ENCODE peak calls at places on chromosomes 12 and 14, in six cellular contexts. I is pancreas, H is suprapubic skin, S is cardiac muscle cell, A is GM23338, M is heart right ventricle. K is an unnamed sample.
A peak's percentile ranks its signal among the peaks of the same experiment; 100 is the strongest.

GRCh38 chr12:38411426-38411825 is 94.9 kb downstream of the ALG10B start:
- DNase-seq in I (no peak), M (no peak), A (no peak), S (no peak), H (no peak), K (no peak)

GRCh38 chr12:28104893-28105864 is 85.1 kb upstream of the CCDC91 start:
- DNase-seq in I (no peak), M (no peak), H (no peak), A (no peak), S (no peak), K (no peak)

GRCh38 chr14:59464651-59465569 is at the start of gene GPR135:
- DNase-seq in H (peak; percentile 82), A (peak; percentile 70), M (peak; percentile 56), I (peak; percentile 72), S (peak; percentile 90), K (peak; percentile 88)

GRCh38 chr12:96908170-96908675 is 1.2 kb downstream of the NEDD1 start:
- DNase-seq in S (no peak), H (no peak), A (no peak), M (no peak), I (no peak), K (no peak)

GRCh38 chr14:34043627-34044372 is 92.9 kb upstream of the EGLN3 start:
- DNase-seq in I (no peak), S (no peak), H (no peak), A (peak; percentile 35), M (no peak), K (no peak)

GRCh38 chr12:103800252-103800771 is 40.7 kb downstream of the NT5DC3 start:
- DNase-seq in A (no peak), I (peak; percentile 55), S (peak; percentile 55), H (no peak), M (peak; percentile 17), K (no peak)

GRCh38 chr14:50725761-50726160 is 57.7 kb upstream of the SAV1 start:
- DNase-seq in I (no peak), S (no peak), M (no peak), A (no peak), H (no peak), K (no peak)

GRCh38 chr12:118052324-118053070 is 8.5 kb downstream of the WSB2 start:
- DNase-seq in H (peak; percentile 90), I (peak; percentile 78), M (peak; percentile 83), S (no peak), A (peak; percentile 4), K (peak; percentile 92)

GRCh38 chr12:94994312-94994711 is 9.2 kb downstream of the NDUFA12 start:
- DNase-seq in A (no peak), H (no peak), I (no peak), S (no peak), M (no peak), K (no peak)

GRCh38 chr12:45730842-45731336 is 1.4 kb downstream of the ARID2 start:
- DNase-seq in A (no peak), H (no peak), M (peak; percentile 22), I (peak; percentile 25), S (peak; percentile 47), K (no peak)

GRCh38 chr14:105491366-105492006 is 440 bp downstream of the TEDC1 start:
- DNase-seq in M (peak; percentile 71), H (no peak), I (peak; percentile 57), A (peak; percentile 68), S (no peak), K (no peak)

GRCh38 chr12:21710944-21711343 is 53.3 kb upstream of the LDHB start:
- DNase-seq in I (no peak), A (no peak), H (no peak), S (no peak), M (no peak), K (no peak)

GRCh38 chr14:58699656-58700055 is 61.9 kb downstream of the DACT1 start:
- DNase-seq in A (no peak), M (no peak), H (no peak), I (no peak), S (no peak), K (no peak)

GRCh38 chr12:96047621-96048211 is 12.3 kb upstream of the LTA4H start:
- DNase-seq in I (peak; percentile 35), S (no peak), A (no peak), M (no peak), H (no peak), K (no peak)

GRCh38 chr12:752673-753400 is 458 bp downstream of the WNK1 start:
- DNase-seq in I (peak; percentile 59), H (peak; percentile 84), S (peak; percentile 78), A (peak; percentile 66), M (peak; percentile 45), K (peak; percentile 80)

GRCh38 chr12:69515394-69515793 is 45.2 kb downstream of the FRS2 start:
- DNase-seq in H (no peak), A (no peak), S (peak; percentile 15), M (no peak), I (no peak), K (no peak)

GRCh38 chr14:100891501-100892445 is 11.7 kb downstream of the RTL1 start:
- DNase-seq in M (no peak), H (peak; percentile 54), I (peak; percentile 9), S (no peak), A (no peak), K (no peak)

GRCh38 chr14:58780595-58780994 is 142.8 kb downstream of the DACT1 start:
- DNase-seq in M (no peak), A (no peak), I (no peak), H (no peak), S (no peak), K (no peak)

GRCh38 chr14:65551019-65551643 is 138.6 kb downstream of the FUT8 start:
- DNase-seq in A (no peak), M (no peak), I (no peak), S (no peak), H (no peak), K (no peak)

GRCh38 chr12:117155278-117156060 is 34.8 kb downstream of the FBXO21 start:
- DNase-seq in A (peak; percentile 100), M (peak; percentile 46), H (peak; percentile 80), I (peak; percentile 63), S (peak; percentile 89), K (peak; percentile 65)

GRCh38 chr12:40505327-40505726 is 186.9 kb upstream of the CNTN1 start:
- DNase-seq in A (no peak), H (no peak), M (no peak), S (no peak), I (no peak), K (no peak)

GRCh38 chr12:130715150-130715995 is 726 bp downstream of the RIMBP2 start:
- DNase-seq in H (no peak), A (peak; percentile 26), M (no peak), S (peak; percentile 29), I (no peak), K (no peak)

DNA sequence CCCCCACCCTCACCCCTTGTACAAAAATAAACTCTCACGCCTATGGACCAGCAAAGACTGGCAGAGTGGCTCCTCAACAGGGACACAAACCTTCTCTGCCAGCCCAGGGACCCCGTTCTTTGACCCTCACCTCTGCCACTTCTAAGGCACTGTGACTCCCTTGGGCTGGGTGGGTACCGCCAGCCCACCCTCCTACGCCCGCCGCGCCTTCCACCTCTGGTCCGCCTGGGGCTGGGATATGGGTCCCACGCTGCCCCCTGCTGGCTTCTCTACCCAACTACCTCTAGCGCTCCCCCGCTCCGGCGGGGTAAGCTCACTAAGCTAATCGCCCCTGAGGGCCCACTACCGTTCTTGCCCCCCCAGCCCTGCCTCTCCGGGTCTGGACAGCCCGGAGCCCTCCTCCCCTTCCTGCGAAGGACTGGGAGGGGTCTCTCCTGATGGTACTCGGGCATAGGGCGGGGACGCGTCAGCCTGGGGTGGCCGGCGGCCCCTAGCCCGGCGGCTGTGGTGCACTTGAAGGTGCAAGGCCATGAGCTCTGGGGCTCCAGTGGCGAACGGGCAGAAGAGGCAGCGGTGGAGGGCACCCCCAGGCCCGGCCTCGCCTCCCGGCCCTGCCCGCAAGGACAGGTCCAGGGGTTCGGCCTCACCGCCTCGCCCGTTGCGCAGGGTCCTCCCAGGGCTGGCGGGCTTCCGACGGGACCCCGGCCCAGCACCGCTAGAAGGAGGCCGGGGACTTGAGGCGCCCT is 8.1 kb downstream of the ZNF219 start:
- DNase-seq in S (no peak), I (no peak), M (peak; percentile 14), A (peak; percentile 87), H (no peak), K (no peak)
- H3K27ac ChIP-seq in S (peak overlapping the region; percentile 10), I (no peak overlapping the region), M (no peak overlapping the region), A (no peak overlapping the region), H (no peak overlapping the region), K (no peak overlapping the region)

DNA sequence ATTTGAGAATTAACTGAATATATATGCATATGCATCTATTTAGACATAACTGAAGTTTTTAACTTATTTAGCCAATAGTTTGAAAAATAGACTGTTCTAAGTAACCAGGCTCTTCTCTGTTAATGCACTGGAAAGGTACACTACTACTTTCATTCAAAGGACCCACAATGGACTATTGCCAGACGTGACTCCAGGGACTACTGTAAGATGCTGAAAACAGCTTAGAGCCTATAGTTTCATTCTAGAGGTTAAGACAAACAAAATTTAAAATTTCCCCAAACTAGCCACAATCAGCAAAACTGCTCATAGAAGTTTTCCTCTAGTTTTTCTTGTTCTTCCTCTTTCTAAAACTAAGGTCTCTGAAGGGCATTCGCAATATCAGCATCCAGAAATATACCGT is 10.5 kb downstream of the APPL2 start:
- DNase-seq in S (no peak), H (no peak), I (no peak), M (no peak), A (no peak), K (no peak)
- H3K4me1 ChIP-seq in S (peaks cover 12% of the 10 kb centered on the region), H (peaks cover 94% of the 10 kb centered on the region), I (peaks cover 14% of the 10 kb centered on the region), M (peaks cover 60% of the 10 kb centered on the region), A (peaks cover 6% of the 10 kb centered on the region), K (peaks cover 4% of the 10 kb centered on the region)

DNA sequence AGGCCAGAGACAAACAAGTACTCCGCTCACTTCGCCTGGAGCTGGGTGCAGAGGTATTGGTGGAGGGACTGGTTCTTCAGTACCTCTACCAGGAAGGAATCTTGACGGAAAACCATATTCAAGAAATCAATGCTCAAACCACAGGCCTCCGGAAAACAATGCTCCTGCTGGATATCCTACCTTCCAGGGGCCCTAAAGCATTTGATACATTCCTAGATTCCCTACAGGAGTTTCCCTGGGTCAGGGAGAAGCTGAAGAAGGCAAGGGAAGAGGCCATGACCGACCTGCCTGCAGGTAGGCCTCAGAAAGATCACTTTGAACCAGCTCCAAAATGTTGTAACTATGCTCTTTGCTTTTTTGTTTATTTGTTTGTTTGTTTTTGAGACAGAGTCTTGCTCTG is 1.6 kb downstream of the CRADD start:
- DNase-seq in M (no peak), A (no peak), I (no peak), H (no peak), S (no peak), K (no peak)
- H3K27ac ChIP-seq in M (peak overlapping the region; percentile 98), A (peak overlapping the region; percentile 91), I (no peak overlapping the region), H (no peak overlapping the region), S (peak overlapping the region; percentile 97), K (peak overlapping the region; percentile 98)

DNA sequence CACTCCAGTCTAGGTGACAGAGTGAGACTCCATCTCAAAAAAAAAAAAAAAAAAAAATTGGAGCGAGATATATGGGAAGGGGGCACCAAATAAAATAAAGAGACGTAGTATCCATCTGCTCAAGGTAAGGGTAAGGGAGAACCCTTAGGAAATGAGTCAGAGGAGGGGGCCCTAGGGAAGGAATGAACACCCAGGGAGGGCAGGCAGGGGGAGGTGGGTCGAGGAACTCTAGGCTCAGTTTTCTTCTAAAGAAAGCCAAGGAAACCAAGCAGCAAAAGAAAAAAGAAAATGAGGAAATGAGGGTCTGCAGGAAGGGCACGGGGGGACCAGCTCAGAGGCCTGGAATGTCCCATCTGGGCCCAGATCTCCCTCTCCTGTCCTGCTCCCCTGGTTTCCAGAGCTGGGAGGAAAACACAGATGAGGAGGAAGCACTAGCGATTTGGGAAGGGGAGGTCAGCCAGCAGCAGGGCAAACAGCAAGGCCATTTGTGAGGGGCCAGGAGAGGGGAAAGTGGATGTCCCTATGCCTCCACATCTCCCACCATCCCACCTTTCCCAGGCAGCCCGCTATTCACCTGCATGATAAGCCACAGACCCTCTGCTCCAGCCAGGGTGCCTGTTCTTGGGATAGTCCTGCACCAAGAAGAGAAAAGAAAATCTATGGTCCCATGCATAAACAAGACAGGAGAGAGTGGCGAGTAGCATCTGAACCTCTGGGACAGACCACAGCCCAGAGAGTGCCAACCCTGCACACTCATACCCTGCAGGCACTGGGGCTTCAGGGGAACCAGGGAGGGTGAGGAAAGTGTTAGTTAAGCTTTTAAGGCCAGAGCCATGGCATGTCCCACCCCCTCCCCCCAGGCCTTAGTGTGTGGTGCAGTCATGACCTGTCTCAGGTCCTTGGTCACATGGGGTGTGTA is 11.9 kb downstream of the SPRYD3 start:
- DNase-seq in H (peak; percentile 26), M (no peak), A (no peak), S (no peak), I (no peak), K (no peak)
- H3K4me1 ChIP-seq in H (peaks cover 81% of the 10 kb centered on the region), M (peaks cover 78% of the 10 kb centered on the region), A (peaks cover 18% of the 10 kb centered on the region), S (peaks cover 43% of the 10 kb centered on the region), I (peaks cover 3% of the 10 kb centered on the region), K (peaks cover 38% of the 10 kb centered on the region)